ENCODE peak calls at places on chromosome 9, in seven cellular contexts. One of them, this sample, is unnamed.

GRCh38 chr9:75504721-75505120 is 385.8 kb upstream of the PCSK5 start:
- DNase-seq in tibial nerve: no peak
- DNase-seq in IMR-90: no peak
- DNase-seq in RWPE2: no peak
- DNase-seq in cardiac muscle cell: no peak
- DNase-seq in fibroblast of lung: no peak
- DNase-seq in tibial artery: peak
- DNase-seq in this sample: no peak

GRCh38 chr9:120603010-120603409 is 23.0 kb upstream of the CDK5RAP2 start:
- DNase-seq in tibial nerve: no peak
- DNase-seq in IMR-90: no peak
- DNase-seq in RWPE2: no peak
- DNase-seq in cardiac muscle cell: no peak
- DNase-seq in fibroblast of lung: no peak
- DNase-seq in tibial artery: no peak
- DNase-seq in this sample: no peak

GRCh38 chr9:130027533-130028370 is 15.2 kb downstream of the FNBP1 start:
- DNase-seq in tibial nerve: no peak
- DNase-seq in IMR-90: no peak
- DNase-seq in RWPE2: no peak
- DNase-seq in cardiac muscle cell: no peak
- DNase-seq in fibroblast of lung: no peak
- DNase-seq in tibial artery: no peak
- DNase-seq in this sample: peak

GRCh38 chr9:10000669-10001068 is 612.1 kb downstream of the PTPRD start:
- DNase-seq in tibial nerve: no peak
- DNase-seq in IMR-90: no peak
- DNase-seq in RWPE2: no peak
- DNase-seq in cardiac muscle cell: no peak
- DNase-seq in fibroblast of lung: no peak
- DNase-seq in tibial artery: no peak
- DNase-seq in this sample: no peak

GRCh38 chr9:109416135-109416706 is 81.9 kb downstream of the PTPN3 start:
- DNase-seq in tibial nerve: no peak
- DNase-seq in IMR-90: no peak
- DNase-seq in RWPE2: no peak
- DNase-seq in cardiac muscle cell: no peak
- DNase-seq in fibroblast of lung: no peak
- DNase-seq in tibial artery: no peak
- DNase-seq in this sample: no peak

GRCh38 chr9:69397384-69398214 is 72.6 kb downstream of the ENTREP1 start:
- DNase-seq in tibial nerve: no peak
- DNase-seq in IMR-90: no peak
- DNase-seq in RWPE2: no peak
- DNase-seq in cardiac muscle cell: peak
- DNase-seq in fibroblast of lung: no peak
- DNase-seq in tibial artery: no peak
- DNase-seq in this sample: peak

GRCh38 chr9:32899181-32899580 is 102.2 kb downstream of the APTX start:
- DNase-seq in tibial nerve: no peak
- DNase-seq in IMR-90: no peak
- DNase-seq in RWPE2: no peak
- DNase-seq in cardiac muscle cell: no peak
- DNase-seq in fibroblast of lung: no peak
- DNase-seq in tibial artery: no peak
- DNase-seq in this sample: peak

GRCh38 chr9:24051587-24051986 is 225.5 kb upstream of the ELAVL2 start:
- DNase-seq in tibial nerve: no peak
- DNase-seq in IMR-90: no peak
- DNase-seq in RWPE2: no peak
- DNase-seq in cardiac muscle cell: no peak
- DNase-seq in fibroblast of lung: no peak
- DNase-seq in tibial artery: no peak
- DNase-seq in this sample: no peak

GRCh38 chr9:15139467-15139866 is 167.5 kb downstream of the TTC39B start:
- DNase-seq in tibial nerve: no peak
- DNase-seq in IMR-90: no peak
- DNase-seq in RWPE2: no peak
- DNase-seq in cardiac muscle cell: no peak
- DNase-seq in fibroblast of lung: no peak
- DNase-seq in tibial artery: no peak
- DNase-seq in this sample: no peak

GRCh38 chr9:78029601-78030552 is 1.7 kb downstream of the GNAQ start:
- DNase-seq in tibial nerve: no peak
- DNase-seq in IMR-90: peak
- DNase-seq in RWPE2: no peak
- DNase-seq in cardiac muscle cell: peak
- DNase-seq in fibroblast of lung: peak
- DNase-seq in tibial artery: peak
- DNase-seq in this sample: no peak

GRCh38 chr9:132249123-132249522 is 87.3 kb downstream of the NTNG2 start:
- DNase-seq in tibial nerve: no peak
- DNase-seq in IMR-90: no peak
- DNase-seq in RWPE2: no peak
- DNase-seq in cardiac muscle cell: no peak
- DNase-seq in fibroblast of lung: no peak
- DNase-seq in tibial artery: no peak
- DNase-seq in this sample: no peak

GRCh38 chr9:15206949-15207696 is 99.9 kb downstream of the TTC39B start:
- DNase-seq in tibial nerve: no peak
- DNase-seq in IMR-90: no peak
- DNase-seq in RWPE2: no peak
- DNase-seq in cardiac muscle cell: no peak
- DNase-seq in fibroblast of lung: no peak
- DNase-seq in tibial artery: no peak
- DNase-seq in this sample: no peak

GRCh38 chr9:135523521-135524129 is 2.4 kb downstream of the LCN1 start:
- DNase-seq in tibial nerve: no peak
- DNase-seq in IMR-90: no peak
- DNase-seq in RWPE2: peak
- DNase-seq in cardiac muscle cell: no peak
- DNase-seq in fibroblast of lung: no peak
- DNase-seq in tibial artery: no peak
- DNase-seq in this sample: no peak

GRCh38 chr9:13378171-13378570 is 98.7 kb upstream of the MPDZ start:
- DNase-seq in tibial nerve: no peak
- DNase-seq in IMR-90: peak
- DNase-seq in RWPE2: no peak
- DNase-seq in cardiac muscle cell: peak
- DNase-seq in fibroblast of lung: no peak
- DNase-seq in tibial artery: no peak
- DNase-seq in this sample: no peak

GRCh38 chr9:91298304-91298703 is 63.4 kb downstream of the AUH start:
- DNase-seq in tibial nerve: no peak
- DNase-seq in IMR-90: peak
- DNase-seq in RWPE2: no peak
- DNase-seq in cardiac muscle cell: peak
- DNase-seq in fibroblast of lung: peak
- DNase-seq in tibial artery: no peak
- DNase-seq in this sample: peak

GRCh38 chr9:108838017-108838416 is 17.8 kb downstream of the ACTL7B start:
- DNase-seq in tibial nerve: no peak
- DNase-seq in IMR-90: peak
- DNase-seq in RWPE2: peak
- DNase-seq in cardiac muscle cell: peak
- DNase-seq in fibroblast of lung: peak
- DNase-seq in tibial artery: no peak
- DNase-seq in this sample: peak

GRCh38 chr9:129063061-129063460 is 17.9 kb upstream of the DOLPP1 start:
- DNase-seq in tibial nerve: no peak
- DNase-seq in IMR-90: no peak
- DNase-seq in RWPE2: no peak
- DNase-seq in cardiac muscle cell: no peak
- DNase-seq in fibroblast of lung: no peak
- DNase-seq in tibial artery: no peak
- DNase-seq in this sample: no peak

GRCh38 chr9:95623614-95624013 is 106.8 kb upstream of the PTCH1 start:
- DNase-seq in tibial nerve: no peak
- DNase-seq in IMR-90: no peak
- DNase-seq in RWPE2: no peak
- DNase-seq in cardiac muscle cell: no peak
- DNase-seq in fibroblast of lung: no peak
- DNase-seq in tibial artery: no peak
- DNase-seq in this sample: no peak

GRCh38 chr9:115945009-115945431 is 208.6 kb upstream of the PAPPA start:
- DNase-seq in tibial nerve: no peak
- DNase-seq in IMR-90: peak
- DNase-seq in RWPE2: no peak
- DNase-seq in cardiac muscle cell: no peak
- DNase-seq in fibroblast of lung: no peak
- DNase-seq in tibial artery: no peak
- DNase-seq in this sample: no peak

DNA sequence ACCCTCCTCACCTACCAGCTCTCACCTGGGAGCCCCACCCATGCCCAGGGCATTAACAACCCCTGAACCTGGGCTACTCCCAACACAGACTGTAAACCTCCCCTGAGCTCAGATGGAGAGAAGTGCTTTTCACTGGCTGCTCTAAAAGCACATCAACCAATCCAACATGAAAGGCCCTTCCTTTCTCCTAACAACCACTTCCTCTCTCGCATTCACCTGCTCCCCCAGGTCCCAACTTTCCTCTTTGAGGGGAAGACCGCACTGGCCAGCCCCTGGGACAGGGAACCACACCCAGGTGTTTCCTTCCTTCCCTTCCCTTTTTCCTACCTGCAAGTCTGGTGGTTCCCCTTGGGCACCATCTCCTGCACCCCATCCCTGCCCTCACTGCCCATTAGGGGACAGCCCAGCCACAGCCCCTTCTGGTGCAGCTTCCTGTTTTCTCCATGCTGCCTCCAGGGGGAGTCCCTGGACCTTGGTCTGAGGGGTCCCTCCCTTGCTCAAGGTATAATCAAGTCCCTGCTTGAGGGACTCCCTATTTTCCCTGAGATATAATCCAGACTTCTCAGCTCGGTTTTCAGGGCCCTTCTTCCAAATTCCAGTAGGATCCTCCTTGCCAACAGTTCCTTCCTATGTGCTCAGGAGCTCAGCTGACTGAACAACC is 30.5 kb upstream of the DAB2IP start:
- DNase-seq in tibial nerve: no peak
- DNase-seq in IMR-90: no peak
- DNase-seq in RWPE2: no peak
- DNase-seq in cardiac muscle cell: peak
- DNase-seq in fibroblast of lung: peak
- DNase-seq in tibial artery: no peak
- DNase-seq in this sample: no peak
- TF ChIP-seq CTCF in tibial nerve: no peak
- TF ChIP-seq CTCF in IMR-90: peak
- TF ChIP-seq CTCF in RWPE2: peak
- TF ChIP-seq CTCF in cardiac muscle cell: peak
- TF ChIP-seq CTCF in fibroblast of lung: peak
- TF ChIP-seq CTCF in tibial artery: peak
- TF ChIP-seq CTCF in this sample: peak

DNA sequence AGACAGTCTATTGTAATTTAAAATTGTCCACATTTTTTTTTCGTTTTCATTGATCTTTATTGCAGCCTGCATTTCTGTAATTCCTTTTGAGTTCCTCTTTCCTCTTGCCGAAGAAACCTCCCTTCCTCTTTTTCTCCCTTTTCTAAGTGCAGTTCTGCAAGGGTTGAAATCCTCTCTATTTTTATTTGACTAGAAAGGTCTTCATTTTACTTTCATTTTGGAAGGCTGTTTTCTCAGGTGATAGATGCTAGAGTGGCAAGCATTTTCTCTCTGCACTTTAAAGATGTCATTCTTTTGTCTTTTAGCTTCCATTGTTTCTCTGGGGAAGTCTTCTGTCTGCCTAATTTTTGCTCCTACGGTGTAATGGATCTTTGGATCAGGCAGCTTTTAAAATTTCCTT is 248.5 kb downstream of the SMARCA2 start:
- DNase-seq in tibial nerve: no peak
- DNase-seq in IMR-90: no peak
- DNase-seq in RWPE2: no peak
- DNase-seq in cardiac muscle cell: no peak
- DNase-seq in fibroblast of lung: no peak
- DNase-seq in tibial artery: no peak
- DNase-seq in this sample: no peak
- H3K4me3 ChIP-seq in tibial nerve: no peak
- H3K4me3 ChIP-seq in IMR-90: no peak
- H3K4me3 ChIP-seq in RWPE2: no peak
- H3K4me3 ChIP-seq in cardiac muscle cell: no peak
- H3K4me3 ChIP-seq in fibroblast of lung: no peak
- H3K4me3 ChIP-seq in tibial artery: no peak
- H3K4me3 ChIP-seq in this sample: no peak

DNA sequence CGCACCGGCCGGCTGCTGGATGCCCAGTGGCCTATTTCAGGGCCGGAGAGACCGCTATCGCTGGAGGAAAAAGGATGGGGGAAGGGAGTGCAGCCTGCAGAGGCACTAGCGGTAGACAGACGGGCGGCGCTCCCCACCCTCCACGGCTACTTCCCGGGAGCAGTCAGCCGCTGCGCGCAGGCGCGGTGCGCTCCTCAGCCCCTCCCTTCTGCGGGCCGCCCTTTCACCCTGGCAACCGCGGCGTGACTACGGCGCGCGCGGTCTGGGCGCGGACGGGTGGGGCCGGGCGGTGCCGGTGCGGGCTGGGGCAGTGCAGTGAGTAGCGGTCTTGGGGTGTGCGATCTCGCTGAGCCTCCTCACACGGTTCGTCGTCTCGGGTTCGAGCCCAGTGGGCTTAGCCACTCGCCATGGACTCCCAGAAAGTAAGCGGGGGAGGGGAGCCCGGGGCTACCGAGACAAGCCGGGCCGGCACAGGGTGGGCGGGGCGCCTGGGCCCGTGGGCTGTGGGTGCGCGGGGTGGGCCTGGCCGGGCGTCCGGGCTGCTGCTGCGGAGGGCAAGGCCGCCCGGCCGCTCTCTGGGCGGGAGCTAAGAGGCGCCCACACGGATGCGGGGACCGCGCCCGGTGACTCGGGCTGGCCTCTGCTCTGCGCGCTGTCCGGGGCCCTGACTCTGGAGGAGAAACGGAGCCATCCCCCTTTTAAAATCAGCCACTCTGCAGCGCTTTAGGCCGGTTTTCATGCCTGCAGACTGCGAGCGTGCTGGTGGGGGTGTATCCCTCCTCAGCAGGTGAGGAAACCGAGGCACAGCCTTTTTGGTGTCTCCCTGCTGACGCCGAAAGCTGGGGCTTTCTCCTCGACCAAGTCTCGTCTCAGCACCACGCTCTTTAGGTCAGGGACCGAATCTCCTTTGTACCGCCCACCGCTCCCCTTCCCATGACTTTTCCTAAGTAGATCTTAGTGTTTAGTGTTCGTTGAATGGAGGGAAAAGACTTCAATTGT is at the start of gene FSD1L:
- DNase-seq in tibial nerve: peak
- DNase-seq in IMR-90: peak
- DNase-seq in RWPE2: peak
- DNase-seq in cardiac muscle cell: peak
- DNase-seq in fibroblast of lung: peak
- DNase-seq in tibial artery: peak
- DNase-seq in this sample: peak
- TF ChIP-seq CTCF in tibial nerve: peak
- TF ChIP-seq CTCF in IMR-90: peak
- TF ChIP-seq CTCF in RWPE2: peak
- TF ChIP-seq CTCF in cardiac muscle cell: peak
- TF ChIP-seq CTCF in fibroblast of lung: peak
- TF ChIP-seq CTCF in tibial artery: no peak
- TF ChIP-seq CTCF in this sample: no peak

DNA sequence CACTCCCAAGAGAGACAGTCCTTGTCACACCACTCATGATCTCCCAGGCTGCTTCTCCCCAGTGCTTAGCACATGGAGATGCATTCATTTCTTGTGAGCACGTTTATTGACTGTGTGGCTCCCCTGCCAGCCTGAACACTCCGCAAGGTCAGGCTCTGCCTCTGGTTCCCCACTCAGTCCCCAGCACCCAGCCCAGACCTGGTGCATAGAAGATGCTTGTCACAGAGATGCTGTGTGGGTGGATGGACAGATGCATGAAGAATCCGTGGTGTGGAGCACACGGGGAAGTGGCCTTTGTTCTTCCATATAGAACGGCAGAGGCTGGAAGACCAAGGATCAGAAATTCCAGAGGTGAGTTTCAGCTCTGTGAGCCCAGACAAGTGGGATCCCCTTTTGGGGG is 13.8 kb upstream of the CRB2 start:
- DNase-seq in tibial nerve: no peak
- DNase-seq in IMR-90: no peak
- DNase-seq in RWPE2: no peak
- DNase-seq in cardiac muscle cell: no peak
- DNase-seq in fibroblast of lung: no peak
- DNase-seq in tibial artery: no peak
- DNase-seq in this sample: no peak
- H3K4me3 ChIP-seq in tibial nerve: no peak
- H3K4me3 ChIP-seq in IMR-90: no peak
- H3K4me3 ChIP-seq in RWPE2: no peak
- H3K4me3 ChIP-seq in cardiac muscle cell: no peak
- H3K4me3 ChIP-seq in fibroblast of lung: no peak
- H3K4me3 ChIP-seq in tibial artery: no peak
- H3K4me3 ChIP-seq in this sample: no peak

This sample was measured in foreskin fibroblast.